ENCODE peak calls at places on chromosomes 5 and 9, in four cellular contexts. G is left ventricle myocardium inferior, F is NCI-H748 treated with DMSO at 0.1 percent for 48 hours, A is skeletal muscle cell. R is an unnamed sample.

GRCh38 chr9:120904999-120905793 is 21.4 kb downstream of the TRAF1 start:
- DNase-seq in A (no peak), F (no peak), G (no peak), R (no peak)

GRCh38 chr5:7324919-7325318 is 71.0 kb upstream of the ADCY2 start:
- DNase-seq in F (no peak), G (no peak), A (no peak), R (no peak)

GRCh38 chr5:143316844-143317631 is 86.4 kb downstream of the NR3C1 start:
- DNase-seq in A (no peak), G (no peak), F (no peak), R (no peak)

GRCh38 chr9:110655723-110656641 is 12.6 kb upstream of the MUSK start:
- DNase-seq in A (peak; percentile 59), G (peak; percentile 24), F (no peak), R (no peak)

GRCh38 chr5:100537946-100538345 is 2.8 kb downstream of the FAM174A start:
- DNase-seq in A (no peak), G (no peak), F (no peak), R (no peak)

GRCh38 chr5:14915291-14915976 is 43.9 kb upstream of the ANKH start:
- DNase-seq in A (no peak), F (no peak), G (no peak), R (no peak)

GRCh38 chr9:124122813-124123462 is 111.4 kb downstream of the LHX2 start:
- DNase-seq in G (no peak), F (no peak), A (no peak), R (no peak)

GRCh38 chr9:131475956-131476776 is 26.6 kb upstream of the POMT1 start:
- DNase-seq in F (no peak), A (no peak), G (no peak), R (no peak)

GRCh38 chr9:113520109-113520642 is 56.6 kb downstream of the RGS3 start:
- DNase-seq in G (no peak), F (no peak), A (no peak), R (no peak)

GRCh38 chr9:124137944-124138335 is 119.8 kb upstream of the NEK6 start:
- DNase-seq in G (no peak), A (no peak), F (no peak), R (no peak)

GRCh38 chr5:139836469-139837208 is 41.0 kb downstream of the PSD2 start:
- DNase-seq in A (no peak), F (no peak), G (no peak), R (peak; percentile 68)

GRCh38 chr9:81687521-81688261 is 1.7 kb downstream of the TLE1 start:
- DNase-seq in A (no peak), F (peak; percentile 47), G (peak; percentile 33), R (peak; percentile 67)

GRCh38 chr5:134637106-134637721 is 4.6 kb upstream of the SAR1B start:
- DNase-seq in G (no peak), F (no peak), A (no peak), R (no peak)

GRCh38 chr5:35971186-35971877 is 19.9 kb downstream of the UGT3A1 start:
- DNase-seq in A (no peak), G (no peak), F (no peak), R (no peak)

GRCh38 chr5:16841416-16841815 is 94.7 kb downstream of the MYO10 start:
- DNase-seq in A (no peak), F (no peak), G (no peak), R (no peak)

GRCh38 chr5:113748403-113748802 is 234.9 kb downstream of the YTHDC2 start:
- DNase-seq in G (no peak), A (no peak), F (no peak), R (no peak)

GRCh38 chr5:76617675-76618074 is 5.5 kb downstream of the F2RL2 start:
- DNase-seq in A (peak; percentile 34), F (no peak), G (no peak), R (no peak)

GRCh38 chr9:105187781-105188180 is 56.7 kb upstream of the SLC44A1 start:
- DNase-seq in F (no peak), A (peak; percentile 76), G (no peak), R (no peak)

GRCh38 chr9:132513416-132513815 is 69.0 kb upstream of the BARHL1 start:
- DNase-seq in G (no peak), F (no peak), A (no peak), R (no peak)

GRCh38 chr9:137270929-137271695 is 6.4 kb upstream of the TOR4A start:
- DNase-seq in F (no peak), G (no peak), A (no peak), R (no peak)

GRCh38 chr5:72597456-72597948 is 90.3 kb upstream of the ZNF366 start:
- DNase-seq in A (peak; percentile 75), G (no peak), F (no peak), R (no peak)